ENCODE peak calls at places on chromosomes 3 and 15, in six cellular contexts. L is neural progenitor cell; V is IMR-90; I is HepG2; T is CD8-positive, alpha-beta T cell; O is A549. P is an unnamed sample.
A peak's percentile ranks its signal among the peaks of the same experiment; 100 is the strongest.

GRCh38 chr15:76149291-76149910 is 89.6 kb downstream of the TMEM266 start:
- DNase-seq in L (no peak), V (peak; percentile 67), I (no peak), T (no peak), O (no peak), P (no peak)

GRCh38 chr15:38059665-38060064 is 125.2 kb downstream of the TMCO5A start:
- DNase-seq in L (no peak), V (peak; percentile 85), I (no peak), T (no peak), O (no peak), P (no peak)

GRCh38 chr15:52005748-52006701 is 13.0 kb upstream of the MAPK6 start:
- DNase-seq in L (no peak), V (peak; percentile 85), I (peak; percentile 70), T (no peak), O (peak; percentile 52), P (peak; percentile 70)

GRCh38 chr3:44077267-44077666 is 164.4 kb upstream of the TOPAZ1 start:
- DNase-seq in L (peak; percentile 28), V (no peak), I (no peak), T (no peak), O (no peak), P (no peak)

GRCh38 chr15:38010390-38010789 is 76.0 kb downstream of the TMCO5A start:
- DNase-seq in L (no peak), V (no peak), I (no peak), T (no peak), O (no peak), P (no peak)

GRCh38 chr3:27133062-27133461 is 236.1 kb downstream of the NEK10 start:
- DNase-seq in L (no peak), V (no peak), I (peak; percentile 39), T (no peak), O (peak; percentile 18), P (no peak)

GRCh38 chr15:98143116-98143515 is 182.6 kb downstream of the ARRDC4 start:
- DNase-seq in L (no peak), V (no peak), I (no peak), T (no peak), O (no peak), P (no peak)

GRCh38 chr3:146803746-146804145 is 198.6 kb upstream of the PLSCR5 start:
- DNase-seq in L (peak; percentile 3), V (peak; percentile 60), I (no peak), T (no peak), O (no peak), P (no peak)

GRCh38 chr3:5136619-5137429 is 14.7 kb downstream of the ARL8B start:
- DNase-seq in L (peak; percentile 30), V (peak; percentile 28), I (peak; percentile 49), T (peak; percentile 15), O (peak; percentile 48), P (peak; percentile 82)

GRCh38 chr15:64855206-64856000 is 13.7 kb downstream of the PLEKHO2 start:
- DNase-seq in L (peak; percentile 1), V (peak; percentile 65), I (no peak), T (no peak), O (no peak), P (peak; percentile 20)

GRCh38 chr3:72738752-72739520 is 109.3 kb downstream of the SHQ1 start:
- DNase-seq in L (peak; percentile 91), V (no peak), I (no peak), T (peak; percentile 67), O (peak; percentile 23), P (no peak)

GRCh38 chr3:50265988-50266387 is 3.0 kb upstream of the SEMA3B start:
- DNase-seq in L (no peak), V (no peak), I (no peak), T (no peak), O (no peak), P (no peak)

GRCh38 chr15:31352911-31353811 is 26.5 kb downstream of the KLF13 start:
- DNase-seq in L (no peak), V (peak; percentile 82), I (no peak), T (no peak), O (no peak), P (no peak)

GRCh38 chr15:52180196-52180835 is 10.9 kb downstream of the GNB5 start:
- DNase-seq in L (peak; percentile 27), V (no peak), I (no peak), T (peak; percentile 25), O (no peak), P (no peak)

GRCh38 chr3:83632526-83632925 is 1326.3 kb upstream of the CADM2 start:
- DNase-seq in L (no peak), V (no peak), I (no peak), T (no peak), O (no peak), P (no peak)

GRCh38 chr3:57805674-57806073 is 49.6 kb downstream of the SLMAP start:
- DNase-seq in L (no peak), V (peak; percentile 89), I (no peak), T (no peak), O (peak; percentile 84), P (peak; percentile 96)

GRCh38 chr15:47715856-47716445 is 1.4 kb upstream of the SEMA6D start:
- DNase-seq in L (peak; percentile 53), V (peak; percentile 47), I (no peak), T (no peak), O (no peak), P (no peak)

GRCh38 chr3:170058127-170058526 is 20.3 kb downstream of the GPR160 start:
- DNase-seq in L (no peak), V (no peak), I (no peak), T (no peak), O (no peak), P (no peak)

GRCh38 chr3:112124901-112125607 is 8.0 kb downstream of the GCSAM start:
- DNase-seq in L (no peak), V (no peak), I (no peak), T (no peak), O (no peak), P (no peak)

DNA sequence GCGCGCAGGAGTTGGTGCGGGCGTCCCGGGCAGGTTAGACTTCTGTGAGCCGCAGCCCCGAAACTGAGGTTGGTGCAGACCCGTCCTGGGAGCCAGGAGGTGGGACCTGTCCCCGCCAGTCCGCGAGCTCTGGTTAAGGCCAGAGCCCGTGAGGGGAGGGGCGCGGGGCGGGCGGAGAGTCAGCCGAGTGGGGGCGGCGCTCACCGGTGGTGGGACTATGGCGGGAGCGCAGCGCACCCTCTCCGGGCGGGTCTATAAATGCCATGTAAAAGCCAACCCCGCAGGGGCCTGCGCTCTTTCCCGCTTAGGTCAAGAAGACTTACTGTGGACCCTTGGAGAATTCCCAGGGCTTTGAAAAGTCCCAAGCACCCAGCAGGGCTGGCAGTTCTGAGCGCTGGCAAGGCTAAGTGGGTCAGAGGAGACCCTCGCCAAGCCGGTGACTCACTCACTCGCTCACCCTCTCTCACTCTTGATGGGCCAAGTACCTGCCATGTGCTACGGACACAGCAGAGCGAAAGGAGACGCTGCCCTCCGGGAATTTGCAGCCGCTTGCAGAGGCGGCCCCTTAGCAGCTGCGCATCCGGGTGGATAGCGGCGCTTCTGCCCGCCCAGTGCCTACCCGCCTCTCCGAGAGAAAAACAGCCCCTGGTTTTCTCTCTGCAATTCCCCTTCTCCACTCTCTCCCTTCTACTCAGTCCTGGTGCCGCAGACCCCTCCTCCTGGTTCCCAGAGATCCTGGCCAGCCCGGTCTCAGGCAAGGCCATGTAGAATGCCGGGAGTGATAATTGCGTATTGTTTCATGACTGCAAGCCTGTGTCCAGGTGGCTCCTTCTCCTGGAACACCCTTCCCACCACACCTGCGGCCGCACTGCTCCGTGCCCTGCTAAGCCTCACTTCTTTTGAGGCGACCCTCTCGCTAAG is at the start of gene ALDH1L1:
- DNase-seq in L (peak; percentile 84), V (peak; percentile 6), I (peak; percentile 69), T (no peak), O (no peak), P (peak; percentile 32)
- H3K4me3 ChIP-seq in L (peak within 1 kb of the TSS; percentile 60), V (peak within 1 kb of the TSS; percentile 30), I (peak within 1 kb of the TSS; percentile 73), T (no peak within 1 kb of the TSS), O (peak within 1 kb of the TSS; percentile 48), P (peak within 1 kb of the TSS; percentile 22)

GRCh38 chr3:30707825-30708224 is 101.4 kb downstream of the TGFBR2 start:
- DNase-seq in L (no peak), V (no peak), I (no peak), T (no peak), O (no peak), P (peak; percentile 69)

GRCh38 chr3:30702038-30702437 is 95.6 kb downstream of the TGFBR2 start:
- DNase-seq in L (no peak), V (no peak), I (no peak), T (no peak), O (no peak), P (no peak)

GRCh38 chr3:30708472-30708871 is 102.1 kb downstream of the TGFBR2 start:
- DNase-seq in L (no peak), V (no peak), I (no peak), T (no peak), O (no peak), P (peak; percentile 66)

GRCh38 chr3:30702521-30703404 is 96.4 kb downstream of the TGFBR2 start:
- DNase-seq in L (no peak), V (no peak), I (no peak), T (no peak), O (no peak), P (no peak)

DNA sequence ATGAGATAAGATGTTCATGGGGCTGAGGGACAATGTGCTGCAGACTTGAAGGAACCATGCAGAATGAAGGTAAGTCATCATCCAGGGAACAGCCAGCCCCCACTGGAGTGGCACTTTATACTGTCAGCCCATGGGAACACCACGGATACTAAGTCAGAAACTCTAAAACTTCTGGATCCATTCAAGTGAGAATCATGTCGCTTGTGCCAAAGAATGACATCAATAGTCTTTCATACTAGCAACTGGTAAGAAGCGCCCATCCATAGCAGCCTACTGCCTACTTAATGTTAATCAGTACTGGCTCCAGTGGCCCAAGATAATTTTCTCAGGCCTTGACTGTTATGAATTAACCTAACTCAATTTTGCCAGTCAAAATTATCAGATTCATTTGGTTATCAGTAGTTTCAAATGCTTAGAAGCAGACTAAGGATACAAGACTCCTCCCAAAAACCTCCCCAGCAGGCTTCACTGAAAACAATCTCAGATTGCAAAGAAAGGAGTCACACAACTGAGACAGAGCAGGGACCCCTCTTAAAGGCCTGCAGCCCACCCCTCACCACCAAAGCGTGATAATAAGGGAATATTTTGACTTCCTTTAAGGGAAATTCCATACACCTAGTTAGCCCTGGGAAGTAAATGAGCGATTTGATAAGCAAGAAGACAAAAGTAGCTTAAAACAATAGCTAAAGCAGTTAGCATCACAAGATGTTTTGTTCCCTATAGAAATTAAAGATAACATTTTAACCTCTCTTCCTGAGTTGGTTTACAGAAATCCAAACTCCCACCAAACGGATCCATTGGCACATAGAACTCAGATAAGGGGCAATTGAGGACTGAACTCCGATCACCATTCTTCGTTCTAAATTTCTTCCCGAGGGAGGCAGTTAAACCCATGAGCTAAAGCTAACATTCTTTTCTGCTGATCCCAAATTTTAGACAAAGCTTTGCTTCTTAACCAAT is 98.8 kb downstream of the TGFBR2 start:
- DNase-seq in L (no peak), V (no peak), I (no peak), T (no peak), O (no peak), P (no peak)
- H3K4me1 ChIP-seq in L (no peaks in the 10 kb centered on the region), V (no peaks in the 10 kb centered on the region), I (peaks cover 11% of the 10 kb centered on the region), T (peaks cover 20% of the 10 kb centered on the region), O (no peaks in the 10 kb centered on the region), P (peaks cover 31% of the 10 kb centered on the region)

DNA sequence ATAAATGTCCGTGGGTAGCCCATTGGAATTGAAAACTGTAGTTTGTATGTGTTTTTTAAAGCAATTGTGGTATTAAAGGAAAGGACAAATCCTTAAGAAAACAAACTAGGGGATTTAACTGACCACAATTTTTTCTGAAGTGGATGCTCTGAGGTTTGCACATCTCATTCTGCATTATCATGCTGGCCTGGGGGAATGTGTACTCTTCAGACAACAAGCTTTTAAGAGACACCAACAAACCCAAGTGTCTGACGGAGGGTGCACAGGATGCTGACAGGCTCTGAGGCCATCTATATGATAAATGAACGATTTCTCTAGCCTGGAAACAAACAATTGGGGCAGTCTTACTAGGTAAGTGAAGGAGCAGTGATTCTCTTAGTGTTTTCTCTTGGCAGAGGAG is 9.1 kb downstream of the LINS1 start:
- DNase-seq in L (no peak), V (peak; percentile 71), I (no peak), T (no peak), O (no peak), P (peak; percentile 3)
- H3K9me3 ChIP-seq in L (peaks cover 17% of the 10 kb centered on the region), V (peaks cover 6% of the 10 kb centered on the region), I (peaks cover 28% of the 10 kb centered on the region), T (peaks cover 7% of the 10 kb centered on the region), O (peaks cover 23% of the 10 kb centered on the region), P (peaks cover 16% of the 10 kb centered on the region)

GRCh38 chr3:124034809-124035152 is 42.9 kb upstream of the ROPN1 start:
- DNase-seq in L (peak; percentile 7), V (no peak), I (no peak), T (no peak), O (no peak), P (no peak)
- H3K4me3 ChIP-seq in L (peak overlapping the region; percentile 90), V (no peak overlapping the region), I (no peak overlapping the region), T (no peak overlapping the region), O (no peak overlapping the region), P (no peak overlapping the region)

P was measured in mammary epithelial cell.